ENCODE peak calls at places on chromosomes 3 and 15, in seven cellular contexts. E is suprapubic skin; P is cardiac muscle cell; H is CD4-positive, alpha-beta memory T cell; D is uterus; Q is CD8-positive, alpha-beta T cell; B is upper lobe of left lung. O is an unnamed sample.

GRCh38 chr3:104873331-104873730 is 493.4 kb upstream of the ALCAM start:
- DNase-seq in P (no peak), D (no peak), E (no peak), H (no peak), B (no peak), Q (no peak), O (no peak)

GRCh38 chr3:39138804-39139415 is 14.5 kb downstream of the CSRNP1 start:
- DNase-seq in E (no peak), P (no peak), D (no peak), Q (no peak), B (peak), H (no peak), O (no peak)

GRCh38 chr15:68586274-68586961 is 7.6 kb downstream of the CORO2B start:
- DNase-seq in D (peak), H (no peak), B (no peak), P (no peak), Q (no peak), E (no peak), O (no peak)

GRCh38 chr3:10189557-10190374 is 25.0 kb downstream of the IRAK2 start:
- DNase-seq in H (no peak), D (peak), B (no peak), Q (no peak), P (no peak), E (peak), O (no peak)

GRCh38 chr3:195033531-195034091 is 237.3 kb downstream of the XXYLT1 start:
- DNase-seq in D (no peak), B (no peak), H (no peak), E (no peak), Q (no peak), P (no peak), O (no peak)

GRCh38 chr3:140288575-140288974 is 353.6 kb downstream of the CLSTN2 start:
- DNase-seq in D (no peak), H (no peak), B (no peak), Q (no peak), P (no peak), E (no peak), O (no peak)

GRCh38 chr15:38438031-38438986 is 15.6 kb upstream of the FAM98B start:
- DNase-seq in D (no peak), P (no peak), H (no peak), Q (no peak), E (no peak), B (no peak), O (no peak)

GRCh38 chr3:177410734-177411133 is 213.5 kb upstream of the TBL1XR1 start:
- DNase-seq in B (no peak), E (no peak), D (no peak), H (no peak), Q (no peak), P (no peak), O (no peak)

GRCh38 chr3:8938021-8938420 is 25.3 kb downstream of the RAD18 start:
- DNase-seq in H (peak), D (no peak), P (peak), E (no peak), B (no peak), Q (no peak), O (no peak)

GRCh38 chr15:70741107-70741511 is 22.2 kb downstream of the UACA start:
- DNase-seq in H (no peak), E (no peak), B (no peak), D (peak), P (peak), Q (no peak), O (no peak)

GRCh38 chr3:10432156-10432845 is 73.1 kb downstream of the ATP2B2 start:
- DNase-seq in D (no peak), P (no peak), B (no peak), Q (no peak), H (no peak), E (no peak), O (no peak)

GRCh38 chr15:67109141-67110034 is 44.0 kb downstream of the SMAD3 start:
- DNase-seq in P (no peak), B (peak), D (peak), H (no peak), E (no peak), Q (no peak), O (peak)

GRCh38 chr3:116630494-116630893 is 79.1 kb upstream of the TUSC7 start:
- DNase-seq in H (no peak), E (no peak), D (no peak), P (no peak), B (no peak), Q (no peak), O (no peak)

GRCh38 chr3:194971009-194971408 is 285.3 kb downstream of the FAM43A start:
- DNase-seq in P (no peak), E (peak), Q (no peak), B (no peak), D (no peak), H (no peak), O (no peak)

GRCh38 chr15:96619171-96619570 is 288.7 kb downstream of the NR2F2 start:
- DNase-seq in H (no peak), P (peak), E (no peak), D (no peak), B (no peak), Q (no peak), O (no peak)

GRCh38 chr3:42463093-42463492 is 39.4 kb upstream of the VIPR1 start:
- DNase-seq in E (no peak), Q (no peak), B (no peak), P (no peak), D (no peak), H (no peak), O (no peak)

GRCh38 chr3:38117163-38117716 is 19.7 kb downstream of the ACAA1 start:
- DNase-seq in B (no peak), Q (no peak), H (no peak), D (no peak), P (no peak), E (no peak), O (no peak)

GRCh38 chr3:197029511-197030167 is at the start of gene MELTF:
- DNase-seq in E (no peak), D (peak), B (peak), Q (peak), P (peak), H (peak), O (peak)

GRCh38 chr3:186042521-186043202 is 66.2 kb downstream of the ETV5 start:
- DNase-seq in P (no peak), E (no peak), B (no peak), D (no peak), Q (no peak), H (no peak), O (no peak)

GRCh38 chr3:71361346-71361745 is 222.2 kb downstream of the FOXP1 start:
- DNase-seq in D (no peak), E (no peak), B (no peak), P (no peak), Q (no peak), H (no peak), O (no peak)

GRCh38 chr3:29410660-29411405 is 130.0 kb downstream of the RBMS3 start:
- DNase-seq in E (no peak), D (no peak), Q (no peak), P (no peak), B (no peak), H (no peak), O (peak)

GRCh38 chr3:71376499-71376898 is 207.0 kb downstream of the FOXP1 start:
- DNase-seq in E (no peak), P (no peak), H (no peak), Q (no peak), D (no peak), B (no peak), O (no peak)

GRCh38 chr3:112817271-112817670 is 29.4 kb downstream of the CD200R1L start:
- DNase-seq in E (no peak), Q (no peak), B (no peak), D (no peak), H (no peak), P (peak), O (no peak)

GRCh38 chr3:20185364-20185732 is 658 bp downstream of the SGO1 start:
- DNase-seq in E (no peak), B (no peak), H (peak), P (peak), D (no peak), Q (no peak), O (no peak)

GRCh38 chr3:114308377-114308776 is 14.5 kb downstream of the TIGIT start:
- DNase-seq in B (no peak), D (no peak), H (no peak), E (no peak), Q (no peak), P (no peak), O (no peak)

GRCh38 chr15:29043731-29044485 is 158.1 kb downstream of the APBA2 start:
- DNase-seq in P (no peak), H (no peak), B (no peak), D (no peak), Q (no peak), E (peak), O (peak)

GRCh38 chr3:43710607-43711006 is 19.9 kb downstream of the ABHD5 start:
- DNase-seq in P (no peak), H (no peak), B (no peak), D (no peak), E (no peak), Q (no peak), O (no peak)

GRCh38 chr15:81327526-81327925 is 3.6 kb upstream of the STARD5 start:
- DNase-seq in P (no peak), B (no peak), D (no peak), Q (no peak), E (no peak), H (no peak), O (peak)
- H3K27ac ChIP-seq in P (no peak), B (no peak), D (no peak), Q (no peak), E (no peak), H (no peak), O (peak)

GRCh38 chr3:86985427-86985826 is 5.5 kb downstream of the VGLL3 start:
- DNase-seq in E (no peak), B (no peak), P (no peak), D (no peak), Q (no peak), H (no peak), O (peak)
- H3K27ac ChIP-seq in E (peak), B (peak), P (no peak), D (peak), Q (no peak), H (no peak), O (peak)

GRCh38 chr3:129238945-129239705 is 10.3 kb upstream of the COPG1 start:
- DNase-seq in B (no peak), E (no peak), H (peak), Q (no peak), P (no peak), D (no peak), O (no peak)
- H3K27ac ChIP-seq in B (peak), E (peak), H (no peak), Q (no peak), P (no peak), D (no peak), O (no peak)

GRCh38 chr3:32791833-32792232 is 26.0 kb upstream of the TRIM71 start:
- DNase-seq in D (no peak), E (no peak), H (no peak), P (no peak), B (no peak), Q (no peak), O (no peak)
- H3K27ac ChIP-seq in D (no peak), E (no peak), H (no peak), P (no peak), B (no peak), Q (no peak), O (no peak)

GRCh38 chr3:182979719-182980191 is 583 bp downstream of the DCUN1D1 start:
- DNase-seq in Q (no peak), H (peak), B (no peak), E (no peak), P (peak), D (peak), O (peak)
- H3K27ac ChIP-seq in Q (peak), H (peak), B (peak), E (peak), P (peak), D (peak), O (peak)

GRCh38 chr3:64327039-64327804 is 102.0 kb upstream of the PRICKLE2 start:
- DNase-seq in D (peak), E (peak), H (no peak), P (no peak), B (no peak), Q (no peak), O (no peak)
- H3K27ac ChIP-seq in D (peak), E (peak), H (no peak), P (no peak), B (peak), Q (no peak), O (no peak)

GRCh38 chr15:89002281-89002761 is 85.9 kb upstream of the ABHD2 start:
- DNase-seq in B (no peak), E (peak), P (peak), H (no peak), D (no peak), Q (no peak), O (peak)
- H3K27ac ChIP-seq in B (no peak), E (no peak), P (peak), H (no peak), D (peak), Q (no peak), O (peak)

GRCh38 chr15:48806151-48806550 is 4.7 kb downstream of the CEP152 start:
- DNase-seq in P (no peak), Q (no peak), B (no peak), E (no peak), D (no peak), H (no peak), O (no peak)
- H3K27ac ChIP-seq in P (no peak), Q (no peak), B (no peak), E (no peak), D (no peak), H (no peak), O (no peak)

O was measured in SJSA1.